ENCODE peak calls at places on chromosome 2, in five cellular contexts. A is suprapubic skin, G is heart left ventricle, C is IMR-90, I is H9. J is an unnamed sample. For H3K4me1, the result is how much of the 10 kb centered on the place peaks cover.

GRCh38 chr2:229610871-229611270 is 103.5 kb downstream of the DNER start:
- DNase-seq in C (peak), A (no peak), G (no peak), I (no peak), J (no peak)

GRCh38 chr2:236338495-236339184 is 74.4 kb upstream of the ASB18 start:
- DNase-seq in A (no peak), C (no peak), I (peak), G (peak), J (no peak)

GRCh38 chr2:183126635-183127034 is 2.4 kb downstream of the NUP35 start:
- DNase-seq in A (no peak), G (no peak), C (no peak), I (no peak), J (no peak)

GRCh38 chr2:186274936-186275575 is 211.0 kb upstream of the ZC3H15 start:
- DNase-seq in A (no peak), G (no peak), C (peak), I (no peak), J (no peak)

GRCh38 chr2:36459725-36460137 is 104.2 kb downstream of the CRIM1 start:
- DNase-seq in G (peak), C (peak), A (no peak), I (peak), J (peak)

GRCh38 chr2:240896871-240897692 is 1.1 kb upstream of the MAB21L4 start:
- DNase-seq in C (no peak), A (no peak), I (no peak), G (no peak), J (no peak)

GRCh38 chr2:127401757-127402695 is 14.3 kb upstream of the MAP3K2 start:
- DNase-seq in C (peak), G (no peak), A (no peak), I (no peak), J (no peak)

GRCh38 chr2:47490406-47490805 is 87.5 kb downstream of the MSH2 start:
- DNase-seq in A (no peak), G (no peak), C (peak), I (no peak), J (no peak)

GRCh38 chr2:147696426-147696825 is 148.4 kb upstream of the ACVR2A start:
- DNase-seq in A (no peak), I (no peak), C (no peak), G (no peak), J (no peak)

GRCh38 chr2:11712866-11713265 is 33.6 kb upstream of the LPIN1 start:
- DNase-seq in I (no peak), C (peak), A (no peak), G (no peak), J (no peak)

GRCh38 chr2:237888389-237888788 is 29.0 kb downstream of the RAMP1 start:
- DNase-seq in A (no peak), I (no peak), C (peak), G (no peak), J (no peak)

GRCh38 chr2:57443985-57444501 is 602.6 kb upstream of the VRK2 start:
- DNase-seq in I (no peak), C (no peak), G (no peak), A (no peak), J (no peak)

GRCh38 chr2:69603146-69603743 is 40.3 kb downstream of the AAK1 start:
- DNase-seq in I (no peak), G (no peak), C (peak), A (no peak), J (no peak)

GRCh38 chr2:178322068-178322467 is 127.8 kb downstream of the OSBPL6 start:
- DNase-seq in A (no peak), C (no peak), G (no peak), I (no peak), J (no peak)

GRCh38 chr2:64354857-64355680 is 98.9 kb upstream of the LGALSL start:
- DNase-seq in C (peak), I (no peak), G (no peak), A (no peak), J (no peak)

GRCh38 chr2:5387421-5387820 is 304.8 kb upstream of the SOX11 start:
- DNase-seq in A (no peak), I (no peak), C (no peak), G (no peak), J (no peak)

GRCh38 chr2:168434164-168434563 is 21.9 kb upstream of the CERS6 start:
- DNase-seq in C (no peak), A (no peak), I (no peak), G (peak), J (peak)

GRCh38 chr2:62320657-62321357 is 124.9 kb downstream of the B3GNT2 start:
- DNase-seq in A (no peak), I (peak), C (no peak), G (no peak), J (no peak)

GRCh38 chr2:127404466-127405251 is 13.6 kb upstream of the PROC start:
- DNase-seq in I (no peak), G (no peak), C (no peak), A (no peak), J (no peak)

GRCh38 chr2:226115832-226116200 is 683.8 kb downstream of the IRS1 start:
- DNase-seq in I (no peak), A (no peak), C (no peak), G (no peak), J (no peak)
- H3K4me1 ChIP-seq in I (under half), A (under half), C (under half), G (under half), J (under half)

GRCh38 chr2:102451968-102452367 is 21.1 kb upstream of the SLC9A4 start:
- DNase-seq in I (no peak), A (no peak), G (no peak), C (no peak), J (no peak)

GRCh38 chr2:102444233-102444632 is 21.3 kb downstream of the IL18RAP start:
- DNase-seq in G (no peak), C (no peak), A (no peak), I (no peak), J (no peak)

GRCh38 chr2:102453497-102453896 is 19.5 kb upstream of the SLC9A4 start:
- DNase-seq in C (no peak), A (no peak), G (no peak), I (no peak), J (no peak)

GRCh38 chr2:102446936-102447335 is 24.0 kb downstream of the IL18RAP start:
- DNase-seq in G (no peak), I (no peak), C (no peak), A (no peak), J (no peak)

DNA sequence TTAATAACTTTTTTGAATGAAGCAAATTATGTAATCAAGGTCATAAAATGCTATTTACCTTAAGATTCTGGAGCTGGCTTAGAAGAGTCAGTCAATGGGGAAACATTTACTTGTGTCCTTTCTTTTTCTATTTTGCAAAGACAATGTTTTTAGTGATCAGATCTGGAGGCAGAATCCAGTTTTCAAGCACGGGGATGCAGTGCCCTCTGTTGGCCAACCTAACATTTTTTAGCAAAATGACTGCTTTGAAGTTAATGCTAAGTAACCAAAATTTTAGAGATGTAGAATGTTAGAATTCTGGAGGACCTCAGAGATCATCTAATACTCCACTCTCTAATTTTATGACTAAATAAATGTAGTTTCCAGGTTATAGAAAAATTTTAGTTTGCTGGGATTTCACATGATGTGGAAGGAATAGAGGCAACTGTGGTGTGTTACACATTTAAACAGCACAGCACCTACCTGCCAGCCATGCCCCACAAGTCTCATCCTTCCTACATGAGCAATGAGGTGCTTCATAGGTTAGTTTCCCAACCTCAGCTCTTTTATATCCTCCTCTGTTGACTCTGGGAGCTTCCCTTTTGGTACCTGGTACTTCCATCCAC is 23.6 kb upstream of the SLC9A4 start:
- DNase-seq in A (no peak), G (peak), I (no peak), C (peak), J (peak)
- TF ChIP-seq CTCF in A (peak), G (peak), I (peak), C (peak), J (no peak)

GRCh38 chr2:180761224-180761623 is 219.2 kb upstream of the UBE2E3 start:
- DNase-seq in G (no peak), I (no peak), A (no peak), C (peak), J (no peak)
- H3K4me1 ChIP-seq in G (under half), I (under half), A (under half), C (under half), J (under half)

GRCh38 chr2:169928463-169928864 is 101.2 kb downstream of the UBR3 start:
- DNase-seq in A (no peak), G (no peak), I (no peak), C (peak), J (no peak)
- TF ChIP-seq CTCF in A (peak), G (peak), I (peak), C (peak), J (peak)

GRCh38 chr2:85712261-85712660 is 18.1 kb downstream of the GNLY start:
- DNase-seq in G (no peak), C (no peak), I (no peak), A (no peak), J (no peak)

GRCh38 chr2:85713836-85714235 is 19.7 kb downstream of the GNLY start:
- DNase-seq in A (no peak), I (peak), C (no peak), G (no peak), J (no peak)

GRCh38 chr2:85711578-85712060 is 17.5 kb downstream of the GNLY start:
- DNase-seq in G (no peak), A (no peak), C (no peak), I (no peak), J (no peak)

GRCh38 chr2:85714841-85715240 is 20.7 kb downstream of the GNLY start:
- DNase-seq in G (no peak), I (no peak), C (no peak), A (no peak), J (no peak)

GRCh38 chr2:85712849-85713612 is 18.9 kb downstream of the GNLY start:
- DNase-seq in G (peak), I (no peak), A (no peak), C (peak), J (peak)
- H3K4me1 ChIP-seq in G (half or more), I (under half), A (half or more), C (under half), J (under half)